ENCODE peak calls at places on chromosomes 5 and 9, in eight cellular contexts. One of them, this sample, is unnamed. For H3K36me3 and H3K4me1, the result is how much of the 10 kb centered on the place peaks cover.

GRCh38 chr5:57736716-57737115 is 254.1 kb upstream of the ACTBL2 start:
- DNase-seq in stomach: no peak
- DNase-seq in adrenal gland: no peak
- DNase-seq in cardiac muscle cell: no peak
- DNase-seq in right atrium auricular region: no peak
- DNase-seq in tibial artery: no peak
- DNase-seq in GM23248: peak
- DNase-seq in PC-9: no peak
- DNase-seq in this sample: no peak

GRCh38 chr9:136303066-136303824 is 649 bp downstream of the CCDC187 start:
- DNase-seq in stomach: no peak
- DNase-seq in adrenal gland: no peak
- DNase-seq in right atrium auricular region: no peak
- DNase-seq in tibial artery: no peak
- DNase-seq in cardiac muscle cell: no peak
- DNase-seq in PC-9: no peak
- DNase-seq in GM23248: no peak
- DNase-seq in this sample: no peak

GRCh38 chr5:34751807-34752736 is 86.9 kb upstream of the TTC23L start:
- DNase-seq in GM23248: peak
- DNase-seq in tibial artery: no peak
- DNase-seq in PC-9: no peak
- DNase-seq in right atrium auricular region: no peak
- DNase-seq in adrenal gland: no peak
- DNase-seq in stomach: no peak
- DNase-seq in cardiac muscle cell: no peak
- DNase-seq in this sample: peak

GRCh38 chr9:4541281-4541680 is 51.0 kb downstream of the SLC1A1 start:
- DNase-seq in tibial artery: no peak
- DNase-seq in adrenal gland: no peak
- DNase-seq in GM23248: no peak
- DNase-seq in cardiac muscle cell: no peak
- DNase-seq in stomach: no peak
- DNase-seq in PC-9: no peak
- DNase-seq in right atrium auricular region: no peak
- DNase-seq in this sample: no peak

GRCh38 chr9:126150411-126151030 is 176.1 kb upstream of the MVB12B start:
- DNase-seq in PC-9: no peak
- DNase-seq in stomach: peak
- DNase-seq in right atrium auricular region: peak
- DNase-seq in tibial artery: no peak
- DNase-seq in adrenal gland: peak
- DNase-seq in cardiac muscle cell: no peak
- DNase-seq in GM23248: no peak
- DNase-seq in this sample: no peak

GRCh38 chr9:92718086-92719001 is 46.3 kb downstream of the BICD2 start:
- DNase-seq in cardiac muscle cell: no peak
- DNase-seq in PC-9: no peak
- DNase-seq in stomach: no peak
- DNase-seq in adrenal gland: no peak
- DNase-seq in tibial artery: no peak
- DNase-seq in right atrium auricular region: peak
- DNase-seq in GM23248: no peak
- DNase-seq in this sample: no peak

GRCh38 chr9:117772960-117773359 is 68.8 kb downstream of the TLR4 start:
- DNase-seq in stomach: no peak
- DNase-seq in GM23248: peak
- DNase-seq in tibial artery: no peak
- DNase-seq in adrenal gland: no peak
- DNase-seq in PC-9: no peak
- DNase-seq in right atrium auricular region: no peak
- DNase-seq in cardiac muscle cell: peak
- DNase-seq in this sample: peak

GRCh38 chr5:31854625-31855526 is 215.9 kb downstream of the PDZD2 start:
- DNase-seq in PC-9: no peak
- DNase-seq in GM23248: peak
- DNase-seq in cardiac muscle cell: peak
- DNase-seq in right atrium auricular region: peak
- DNase-seq in adrenal gland: no peak
- DNase-seq in stomach: peak
- DNase-seq in tibial artery: no peak
- DNase-seq in this sample: no peak

DNA sequence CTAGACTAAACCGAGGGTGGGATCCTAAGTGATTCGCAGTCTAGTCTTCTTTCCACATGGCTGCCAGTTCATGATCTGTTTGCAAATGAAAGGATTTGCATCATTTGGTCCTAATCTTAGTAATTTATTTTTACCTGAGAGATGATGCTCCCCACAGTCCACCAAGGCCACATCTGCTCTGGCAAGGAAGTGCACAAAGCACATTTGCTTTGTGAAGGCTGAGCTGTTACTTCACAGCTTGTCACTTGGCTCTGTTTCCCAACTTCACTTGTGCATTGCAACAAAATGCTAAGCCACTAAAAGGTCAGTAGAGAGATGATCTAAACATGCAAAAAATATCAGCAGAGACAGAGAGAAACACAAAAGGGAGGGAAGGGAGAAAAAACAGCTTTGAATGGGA is 128.5 kb upstream of the VLDLR start:
- DNase-seq in adrenal gland: peak
- DNase-seq in PC-9: no peak
- DNase-seq in cardiac muscle cell: peak
- DNase-seq in GM23248: peak
- DNase-seq in tibial artery: no peak
- DNase-seq in right atrium auricular region: no peak
- DNase-seq in stomach: no peak
- DNase-seq in this sample: no peak
- H3K4me3 ChIP-seq in adrenal gland: no peak
- H3K4me3 ChIP-seq in PC-9: no peak
- H3K4me3 ChIP-seq in cardiac muscle cell: no peak
- H3K4me3 ChIP-seq in GM23248: no peak
- H3K4me3 ChIP-seq in tibial artery: no peak
- H3K4me3 ChIP-seq in right atrium auricular region: no peak
- H3K4me3 ChIP-seq in stomach: no peak
- H3K4me3 ChIP-seq in this sample: no peak

DNA sequence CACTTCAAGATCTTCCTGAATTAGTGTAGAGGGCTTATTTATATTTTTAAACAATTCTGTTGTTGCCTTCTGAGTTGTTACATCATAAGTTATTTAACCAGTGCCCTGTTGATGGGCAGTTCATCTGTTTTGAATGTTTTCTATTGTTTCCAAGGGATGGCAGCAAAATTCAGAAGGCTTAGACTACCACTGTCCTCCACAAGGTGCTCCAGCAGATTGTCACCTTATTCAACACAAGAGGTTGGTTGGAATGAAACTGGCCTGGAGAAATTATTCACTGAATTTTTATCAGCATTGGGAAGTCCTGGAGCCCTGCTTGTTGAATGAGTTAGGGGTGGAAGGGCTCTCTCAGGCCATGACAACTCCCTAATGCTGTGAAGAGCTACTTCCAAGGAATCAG is 1.3 kb upstream of the KLHL9 start:
- DNase-seq in tibial artery: no peak
- DNase-seq in adrenal gland: no peak
- DNase-seq in cardiac muscle cell: no peak
- DNase-seq in right atrium auricular region: no peak
- DNase-seq in GM23248: no peak
- DNase-seq in PC-9: no peak
- DNase-seq in stomach: no peak
- DNase-seq in this sample: no peak
- H3K36me3 ChIP-seq in tibial artery: under half
- H3K36me3 ChIP-seq in adrenal gland: under half
- H3K36me3 ChIP-seq in cardiac muscle cell: under half
- H3K36me3 ChIP-seq in right atrium auricular region: under half
- H3K36me3 ChIP-seq in GM23248: under half
- H3K36me3 ChIP-seq in PC-9: under half
- H3K36me3 ChIP-seq in stomach: under half
- H3K36me3 ChIP-seq in this sample: under half

GRCh38 chr5:151079838-151080619 is 805 bp downstream of the TNIP1 start:
- DNase-seq in cardiac muscle cell: peak
- DNase-seq in adrenal gland: no peak
- DNase-seq in PC-9: peak
- DNase-seq in right atrium auricular region: no peak
- DNase-seq in GM23248: peak
- DNase-seq in stomach: no peak
- DNase-seq in tibial artery: no peak
- DNase-seq in this sample: no peak

GRCh38 chr5:151075698-151076331 is 5.0 kb downstream of the TNIP1 start:
- DNase-seq in right atrium auricular region: no peak
- DNase-seq in PC-9: peak
- DNase-seq in tibial artery: no peak
- DNase-seq in adrenal gland: peak
- DNase-seq in cardiac muscle cell: no peak
- DNase-seq in stomach: peak
- DNase-seq in GM23248: peak
- DNase-seq in this sample: peak

GRCh38 chr5:151076616-151077015 is 4.2 kb downstream of the TNIP1 start:
- DNase-seq in stomach: no peak
- DNase-seq in GM23248: no peak
- DNase-seq in adrenal gland: no peak
- DNase-seq in cardiac muscle cell: no peak
- DNase-seq in right atrium auricular region: no peak
- DNase-seq in tibial artery: no peak
- DNase-seq in PC-9: no peak
- DNase-seq in this sample: no peak

GRCh38 chr5:151078490-151079262 is 2.2 kb downstream of the TNIP1 start:
- DNase-seq in right atrium auricular region: no peak
- DNase-seq in cardiac muscle cell: no peak
- DNase-seq in tibial artery: no peak
- DNase-seq in PC-9: no peak
- DNase-seq in GM23248: no peak
- DNase-seq in adrenal gland: no peak
- DNase-seq in stomach: no peak
- DNase-seq in this sample: no peak

GRCh38 chr5:151077419-151077818 is 3.4 kb downstream of the TNIP1 start:
- DNase-seq in stomach: no peak
- DNase-seq in adrenal gland: no peak
- DNase-seq in PC-9: no peak
- DNase-seq in GM23248: no peak
- DNase-seq in cardiac muscle cell: no peak
- DNase-seq in tibial artery: no peak
- DNase-seq in right atrium auricular region: no peak
- DNase-seq in this sample: no peak
- H3K4me1 ChIP-seq in stomach: under half
- H3K4me1 ChIP-seq in adrenal gland: under half
- H3K4me1 ChIP-seq in PC-9: half or more
- H3K4me1 ChIP-seq in GM23248: under half
- H3K4me1 ChIP-seq in cardiac muscle cell: under half
- H3K4me1 ChIP-seq in tibial artery: half or more
- H3K4me1 ChIP-seq in right atrium auricular region: under half
- H3K4me1 ChIP-seq in this sample: under half

DNA sequence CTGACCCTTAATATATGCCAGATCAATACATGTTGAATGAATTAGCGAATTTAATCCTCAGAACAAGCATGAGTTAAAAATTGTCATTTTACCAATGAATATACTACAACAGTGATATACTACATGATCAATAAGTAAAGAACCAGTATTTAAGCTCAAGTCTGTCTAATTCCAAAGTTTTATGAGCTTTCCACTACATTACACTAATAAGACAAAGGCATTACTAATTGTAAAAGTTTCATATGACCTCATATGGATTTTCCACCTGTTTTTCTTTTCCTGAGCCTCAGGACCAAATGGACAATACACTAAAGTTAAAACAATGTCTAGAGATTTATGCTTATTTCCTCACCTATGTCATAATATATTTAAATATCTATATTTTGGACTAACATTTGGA is 80.8 kb downstream of the OXCT1 start:
- DNase-seq in GM23248: no peak
- DNase-seq in right atrium auricular region: no peak
- DNase-seq in stomach: no peak
- DNase-seq in tibial artery: no peak
- DNase-seq in PC-9: no peak
- DNase-seq in cardiac muscle cell: no peak
- DNase-seq in adrenal gland: no peak
- DNase-seq in this sample: no peak
- H3K4me3 ChIP-seq in GM23248: no peak
- H3K4me3 ChIP-seq in right atrium auricular region: no peak
- H3K4me3 ChIP-seq in stomach: no peak
- H3K4me3 ChIP-seq in tibial artery: no peak
- H3K4me3 ChIP-seq in PC-9: no peak
- H3K4me3 ChIP-seq in cardiac muscle cell: no peak
- H3K4me3 ChIP-seq in adrenal gland: no peak
- H3K4me3 ChIP-seq in this sample: no peak

GRCh38 chr5:168672016-168672415 is 92.8 kb upstream of the PANK3 start:
- DNase-seq in PC-9: no peak
- DNase-seq in cardiac muscle cell: no peak
- DNase-seq in stomach: no peak
- DNase-seq in adrenal gland: no peak
- DNase-seq in right atrium auricular region: no peak
- DNase-seq in tibial artery: no peak
- DNase-seq in GM23248: no peak
- DNase-seq in this sample: no peak
- H3K36me3 ChIP-seq in PC-9: under half
- H3K36me3 ChIP-seq in cardiac muscle cell: under half
- H3K36me3 ChIP-seq in stomach: under half
- H3K36me3 ChIP-seq in adrenal gland: under half
- H3K36me3 ChIP-seq in right atrium auricular region: under half
- H3K36me3 ChIP-seq in tibial artery: half or more
- H3K36me3 ChIP-seq in GM23248: under half
- H3K36me3 ChIP-seq in this sample: under half

This sample was measured in colonic mucosa.